ENCODE peak calls at places on chromosome 10, in four cellular contexts. Q is HEK293T, Z is K562, Y is HepG2. M is an unnamed sample.

GRCh38 chr10:116665541-116666125 is 44.9 kb downstream of the PNLIPRP2 start:
- DNase-seq in Q (no peak), Z (no peak), Y (peak), M (no peak)

GRCh38 chr10:107653832-107654287 is 489.4 kb upstream of the SORCS1 start:
- DNase-seq in Q (no peak), Z (no peak), Y (no peak), M (peak)

GRCh38 chr10:131997366-131998049 is 15.8 kb upstream of the BNIP3 start:
- DNase-seq in Q (no peak), Z (no peak), Y (peak), M (no peak)

GRCh38 chr10:68096913-68097509 is 12.3 kb upstream of the MYPN start:
- DNase-seq in Q (peak), Z (peak), Y (no peak), M (no peak)

GRCh38 chr10:97117372-97117771 is 68.4 kb downstream of the SLIT1 start:
- DNase-seq in Q (no peak), Z (peak), Y (no peak), M (no peak)

GRCh38 chr10:61989995-61990760 is 88.7 kb downstream of the ARID5B start:
- DNase-seq in Q (no peak), Z (no peak), Y (no peak), M (no peak)

GRCh38 chr10:3099291-3100092 is 32.1 kb downstream of the PFKP start:
- DNase-seq in Q (no peak), Z (no peak), Y (peak), M (no peak)

GRCh38 chr10:92640110-92640509 is 47.2 kb downstream of the KIF11 start:
- DNase-seq in Q (no peak), Z (no peak), Y (no peak), M (no peak)

GRCh38 chr10:96511044-96511945 is 2.4 kb downstream of the TLL2 start:
- DNase-seq in Q (peak), Z (peak), Y (peak), M (no peak)

GRCh38 chr10:106626371-106626770 is 538.1 kb downstream of the SORCS1 start:
- DNase-seq in Q (no peak), Z (no peak), Y (no peak), M (no peak)

GRCh38 chr10:4343798-4344370 is 482.1 kb upstream of the AKR1E2 start:
- DNase-seq in Q (no peak), Z (no peak), Y (no peak), M (no peak)

GRCh38 chr10:118939216-118940007 is 90.1 kb upstream of the NANOS1 start:
- DNase-seq in Q (no peak), Z (no peak), Y (no peak), M (no peak)

GRCh38 chr10:89954787-89955566 is 253.6 kb downstream of the KIF20B start:
- DNase-seq in Q (no peak), Z (no peak), Y (no peak), M (peak)

GRCh38 chr10:58511765-58512469 is 755 bp upstream of the BICC1 start:
- DNase-seq in Q (no peak), Z (no peak), Y (peak), M (no peak)

GRCh38 chr10:92690211-92691041 is 671 bp downstream of the HHEX start:
- DNase-seq in Q (peak), Z (peak), Y (no peak), M (no peak)

GRCh38 chr10:87702973-87703294 is 43.3 kb downstream of the PAPSS2 start:
- DNase-seq in Q (no peak), Z (no peak), Y (no peak), M (no peak)

GRCh38 chr10:122475581-122475980 is 14.2 kb downstream of the HTRA1 start:
- DNase-seq in Q (no peak), Z (no peak), Y (no peak), M (no peak)

GRCh38 chr10:29805134-29805691 is 170.4 kb upstream of the SVIL start:
- DNase-seq in Q (no peak), Z (no peak), Y (no peak), M (no peak)

GRCh38 chr10:29807407-29807806 is 172.6 kb upstream of the SVIL start:
- DNase-seq in Q (no peak), Z (no peak), Y (no peak), M (no peak)

GRCh38 chr10:29806350-29806788 is 171.6 kb upstream of the SVIL start:
- DNase-seq in Q (no peak), Z (no peak), Y (no peak), M (no peak)

GRCh38 chr10:29798876-29799690 is 164.3 kb upstream of the SVIL start:
- DNase-seq in Q (no peak), Z (no peak), Y (no peak), M (no peak)

DNA sequence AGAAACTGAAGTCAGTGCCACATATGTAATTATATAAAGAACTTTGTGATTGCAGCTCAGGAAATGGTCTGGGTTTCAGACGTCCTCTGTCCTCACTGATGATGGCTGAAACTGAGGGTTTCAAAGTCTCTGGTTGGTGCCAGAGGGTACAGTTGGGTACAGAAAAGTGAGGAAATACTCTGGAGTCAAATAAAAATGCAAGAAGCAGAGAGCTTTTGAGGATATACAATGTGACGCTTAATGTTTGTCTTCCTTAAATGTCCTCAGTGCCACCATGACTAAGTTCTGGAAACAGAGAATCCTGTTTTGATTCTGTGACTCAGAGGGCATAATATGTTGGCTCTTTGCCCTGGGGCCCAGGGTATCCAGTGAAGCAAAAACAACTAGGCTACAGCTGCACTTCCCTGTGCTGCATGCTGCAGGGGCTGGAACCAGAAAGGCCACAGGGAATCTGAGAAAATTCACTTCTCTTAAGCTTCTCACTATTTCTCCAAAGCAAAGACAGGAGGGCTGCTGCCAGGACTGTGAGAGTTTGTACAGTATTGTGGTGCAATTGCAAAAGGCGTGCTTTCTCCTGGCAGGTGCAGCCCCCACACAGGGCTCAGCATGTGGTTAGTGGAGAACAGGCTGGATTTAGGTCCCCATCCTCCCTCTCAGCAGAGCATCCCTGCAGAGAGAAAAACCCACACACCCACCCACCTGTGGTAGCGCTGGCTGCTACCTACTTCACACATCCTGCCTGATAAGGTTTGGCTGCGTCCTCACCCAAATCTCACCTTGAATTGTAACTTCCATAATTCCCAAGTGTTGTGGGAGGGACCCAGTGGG is 169.5 kb upstream of the SVIL start:
- DNase-seq in Q (no peak), Z (no peak), Y (peak), M (no peak)
- TF ChIP-seq TARDBP in Q (no peak), Z (no peak), Y (no peak), M (no peak)

GRCh38 chr10:70135684-70136083 is 3.1 kb upstream of the AIFM2 start:
- DNase-seq in Q (no peak), Z (no peak), Y (no peak), M (no peak)
- TF ChIP-seq TARDBP in Q (no peak), Z (no peak), Y (no peak), M (no peak)

DNA sequence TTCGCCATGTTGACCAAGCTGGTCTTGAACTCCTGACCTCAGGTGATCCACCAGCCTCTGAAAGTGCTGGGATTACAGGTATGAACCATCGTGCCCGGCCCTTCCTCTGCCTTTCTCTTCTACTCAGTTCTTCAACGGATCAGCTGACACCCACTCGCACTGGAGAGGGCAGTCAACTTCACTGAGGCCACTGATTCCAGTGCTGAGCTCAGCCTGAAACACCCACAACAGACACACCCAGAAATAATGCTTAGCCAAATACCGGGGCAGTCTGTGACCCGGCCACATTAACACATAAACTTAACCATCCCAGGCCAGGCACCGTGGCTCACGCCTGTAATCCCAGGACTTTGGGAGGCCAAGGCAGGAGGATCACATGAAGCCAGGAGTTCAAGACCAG is 119.3 kb upstream of the CHST15 start:
- DNase-seq in Q (no peak), Z (no peak), Y (no peak), M (no peak)
- TF ChIP-seq TARDBP in Q (no peak), Z (no peak), Y (no peak), M (no peak)

DNA sequence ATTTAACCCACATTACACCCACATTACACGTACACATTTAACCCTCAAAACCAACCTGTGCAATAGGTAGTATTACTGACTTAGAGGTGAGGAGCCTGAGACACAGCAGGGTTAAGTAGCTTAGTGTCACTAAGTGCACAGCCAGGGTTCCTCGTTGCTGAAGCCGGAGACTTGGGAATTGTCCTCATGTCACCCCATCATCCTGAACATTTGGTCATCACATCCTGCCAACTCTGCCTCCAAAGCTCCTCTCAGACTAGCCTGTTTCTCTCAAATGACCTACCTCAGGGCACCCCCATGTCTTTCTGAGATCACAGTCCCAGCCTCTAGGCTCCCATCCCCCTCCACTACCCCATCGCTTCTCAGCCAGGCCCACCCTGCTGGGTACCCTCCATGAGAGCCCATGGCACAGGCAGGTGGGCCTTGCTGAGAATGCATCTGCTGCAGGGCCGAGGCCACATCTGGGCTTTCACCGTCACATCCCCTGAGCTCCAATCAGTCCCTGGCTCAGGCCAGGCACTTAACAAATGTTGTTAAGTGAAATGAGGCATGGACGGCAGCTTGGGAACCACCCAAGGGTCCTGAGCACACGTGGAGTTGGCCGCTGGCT is 21.1 kb upstream of the PCBD1 start:
- DNase-seq in Q (no peak), Z (no peak), Y (no peak), M (no peak)
- TF ChIP-seq TARDBP in Q (no peak), Z (no peak), Y (no peak), M (no peak)

GRCh38 chr10:86687750-86688149 is 19.4 kb downstream of the LDB3 start:
- DNase-seq in Q (no peak), Z (no peak), Y (no peak), M (no peak)

GRCh38 chr10:86690231-86690630 is 21.9 kb downstream of the LDB3 start:
- DNase-seq in Q (no peak), Z (no peak), Y (no peak), M (no peak)

GRCh38 chr10:86689146-86689545 is 20.8 kb downstream of the LDB3 start:
- DNase-seq in Q (no peak), Z (no peak), Y (no peak), M (no peak)

GRCh38 chr10:86686972-86687371 is 18.7 kb downstream of the LDB3 start:
- DNase-seq in Q (no peak), Z (no peak), Y (no peak), M (no peak)

GRCh38 chr10:86688398-86688921 is 20.1 kb downstream of the LDB3 start:
- DNase-seq in Q (peak), Z (peak), Y (peak), M (no peak)
- TF ChIP-seq TARDBP in Q (no peak), Z (no peak), Y (no peak), M (no peak)

GRCh38 chr10:104300736-104301292 is 31.8 kb downstream of the GSTO2 start:
- DNase-seq in Q (no peak), Z (no peak), Y (no peak), M (no peak)
- TF ChIP-seq TARDBP in Q (no peak), Z (no peak), Y (no peak), M (no peak)

DNA sequence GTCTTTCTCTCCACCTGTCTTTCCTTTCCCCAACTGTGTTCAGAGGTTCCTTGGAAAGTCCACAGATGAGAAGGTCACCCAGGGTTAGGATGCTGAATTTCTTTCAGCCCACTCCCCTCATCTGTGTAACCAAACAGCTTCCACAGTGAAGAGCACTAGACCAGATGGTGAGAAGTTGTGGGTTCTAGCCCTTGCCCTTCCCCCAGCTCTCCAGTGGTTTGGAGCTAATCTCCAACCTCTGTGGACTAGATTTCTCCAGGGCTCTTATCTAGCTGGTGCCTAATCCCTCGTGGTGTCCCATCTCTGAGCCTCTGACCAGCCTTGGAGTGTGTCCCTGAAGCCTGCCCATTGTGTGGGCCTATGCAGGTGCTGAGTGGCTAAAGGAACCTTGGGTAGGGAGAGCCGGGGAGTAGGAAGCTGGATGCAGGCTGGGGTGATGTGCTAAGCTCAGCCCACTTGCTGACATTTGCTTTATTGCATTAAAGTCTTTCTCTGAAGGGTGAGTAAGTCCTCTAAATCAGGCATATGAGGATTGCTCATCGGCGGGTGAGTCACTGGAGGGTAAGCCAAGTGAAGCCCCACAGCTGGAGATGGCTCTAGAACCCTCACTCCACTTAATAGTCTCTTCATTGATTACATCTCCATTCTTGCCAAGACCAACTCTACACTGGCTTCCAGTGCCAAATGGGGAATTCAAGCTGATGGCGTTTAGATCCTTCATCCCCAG is 14.9 kb downstream of the DUSP5 start:
- DNase-seq in Q (no peak), Z (peak), Y (no peak), M (no peak)
- TF ChIP-seq TARDBP in Q (no peak), Z (no peak), Y (no peak), M (no peak)

M was measured in GM12878.